ENCODE peak calls at places on chromosomes 12 and 14, in seven cellular contexts. Y is RWPE2, X is ovary, C is stomach, F is lower lobe of right lung, M is thoracic aorta, E is PC-3. R is an unnamed sample. For H3K27me3, the result is how much of the 10 kb centered on the place peaks cover.

GRCh38 chr12:6347367-6348338 is 5.8 kb upstream of the TNFRSF1A start:
- DNase-seq in Y (no peak), E (no peak), X (peak), F (no peak), C (peak), M (peak), R (no peak)

GRCh38 chr14:60311417-60311816 is 62.4 kb downstream of the PPM1A start:
- DNase-seq in Y (no peak), X (no peak), F (no peak), C (no peak), M (no peak), E (peak), R (no peak)

GRCh38 chr14:29896354-29896768 is 31.3 kb downstream of the PRKD1 start:
- DNase-seq in M (no peak), Y (no peak), E (peak), C (no peak), X (no peak), F (no peak), R (no peak)

GRCh38 chr12:95218852-95219171 is 1.2 kb downstream of the VEZT start:
- DNase-seq in F (no peak), C (no peak), X (no peak), E (peak), Y (no peak), M (no peak), R (peak)

GRCh38 chr12:116759783-116760581 is 21.9 kb downstream of the RNFT2 start:
- DNase-seq in X (no peak), M (no peak), E (no peak), C (no peak), Y (no peak), F (no peak), R (peak)

GRCh38 chr12:17097674-17098073 is 491.7 kb upstream of the LMO3 start:
- DNase-seq in F (no peak), Y (peak), X (no peak), M (no peak), C (no peak), E (no peak), R (no peak)

GRCh38 chr12:75884465-75884985 is 147.1 kb downstream of the PHLDA1 start:
- DNase-seq in C (no peak), Y (no peak), F (no peak), X (no peak), E (no peak), M (no peak), R (no peak)

GRCh38 chr14:104977008-104977680 is 1.0 kb downstream of the AHNAK2 start:
- DNase-seq in C (no peak), M (no peak), F (peak), X (no peak), Y (peak), E (peak), R (no peak)

GRCh38 chr12:81333812-81334211 is 255.9 kb downstream of the ACSS3 start:
- DNase-seq in X (no peak), C (no peak), M (no peak), E (no peak), F (no peak), Y (no peak), R (no peak)

GRCh38 chr14:93538411-93538810 is 107.7 kb downstream of the UNC79 start:
- DNase-seq in C (no peak), M (no peak), Y (no peak), X (no peak), F (no peak), E (peak), R (no peak)

GRCh38 chr12:19082365-19082911 is 47.1 kb upstream of the PLEKHA5 start:
- DNase-seq in E (no peak), M (no peak), Y (no peak), C (no peak), X (no peak), F (no peak), R (no peak)

GRCh38 chr12:25249951-25250738 is 584 bp downstream of the KRAS start:
- DNase-seq in Y (no peak), X (peak), F (peak), M (no peak), E (no peak), C (peak), R (peak)

GRCh38 chr12:48997719-48998496 is 1.3 kb downstream of the DDN start:
- DNase-seq in E (peak), F (no peak), M (no peak), Y (no peak), C (peak), X (no peak), R (no peak)

GRCh38 chr14:35046751-35047536 is 872 bp downstream of the FAM177A1 start:
- DNase-seq in Y (peak), X (no peak), M (no peak), F (no peak), C (peak), E (peak), R (peak)

GRCh38 chr14:105365101-105365500 is 33.2 kb upstream of the TEX22 start:
- DNase-seq in F (no peak), X (no peak), C (no peak), M (no peak), Y (no peak), E (no peak), R (no peak)

GRCh38 chr14:38042356-38042755 is 165.3 kb upstream of the SSTR1 start:
- DNase-seq in M (no peak), X (no peak), C (no peak), F (no peak), Y (no peak), E (peak), R (no peak)

GRCh38 chr14:85414142-85414541 is 115.8 kb upstream of the FLRT2 start:
- DNase-seq in E (no peak), M (no peak), F (no peak), C (no peak), Y (no peak), X (no peak), R (no peak)

GRCh38 chr14:46964378-46964777 is 312.8 kb upstream of the RPL10L start:
- DNase-seq in M (no peak), X (no peak), C (no peak), E (no peak), F (no peak), Y (no peak), R (no peak)

GRCh38 chr14:93941293-93941910 is 14.3 kb downstream of the FAM181A start:
- DNase-seq in Y (no peak), C (no peak), E (peak), F (no peak), X (no peak), M (peak), R (no peak)

GRCh38 chr14:77985235-77985634 is 184.9 kb upstream of the NRXN3 start:
- DNase-seq in Y (no peak), M (no peak), E (no peak), F (no peak), X (no peak), C (no peak), R (no peak)

GRCh38 chr12:25083211-25083610 is 111.7 kb downstream of the DNAI7 start:
- DNase-seq in X (no peak), Y (no peak), F (no peak), M (no peak), C (no peak), E (no peak), R (no peak)

GRCh38 chr14:101087614-101088394 is 184.3 kb upstream of the RTL1 start:
- DNase-seq in X (no peak), E (no peak), F (no peak), Y (no peak), M (no peak), C (peak), R (no peak)
- TF ChIP-seq CTCF in X (no peak), E (no peak), F (no peak), Y (no peak), M (no peak), C (no peak), R (no peak)

GRCh38 chr12:1083888-1084262 is 92.9 kb downstream of the ERC1 start:
- DNase-seq in E (peak), M (peak), F (no peak), X (no peak), C (no peak), Y (no peak), R (no peak)

GRCh38 chr12:1078002-1078401 is 87.0 kb downstream of the ERC1 start:
- DNase-seq in Y (no peak), E (no peak), F (no peak), X (no peak), M (no peak), C (no peak), R (no peak)

GRCh38 chr12:1080520-1081223 is 89.6 kb downstream of the ERC1 start:
- DNase-seq in M (no peak), C (no peak), X (no peak), F (no peak), E (no peak), Y (no peak), R (no peak)

GRCh38 chr12:1083086-1083887 is 92.3 kb downstream of the ERC1 start:
- DNase-seq in M (no peak), C (no peak), Y (no peak), E (no peak), F (no peak), X (no peak), R (no peak)
- H3K27ac ChIP-seq in M (peak), C (peak), Y (peak), E (no peak), F (no peak), X (no peak), R (no peak)

DNA sequence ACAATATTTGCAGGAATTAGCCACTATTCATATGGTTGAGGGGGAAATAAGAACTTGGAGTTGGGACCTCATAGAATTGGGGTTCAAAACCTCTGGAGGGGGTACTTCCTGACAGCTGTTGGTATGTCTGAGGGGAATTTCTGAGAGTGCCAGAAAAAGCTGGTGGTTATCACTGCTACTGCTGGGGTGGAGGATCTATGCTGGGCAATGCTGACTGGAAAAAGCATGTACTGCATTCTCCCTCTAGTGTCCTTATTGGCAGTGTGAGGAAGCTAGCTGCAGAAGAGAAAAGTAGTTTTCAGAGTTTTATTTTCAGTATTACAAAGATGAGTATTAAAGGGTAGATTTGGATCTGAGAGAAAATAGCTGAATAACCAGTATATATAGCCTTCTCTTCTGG is 88.8 kb downstream of the FUT8 start:
- DNase-seq in F (no peak), X (no peak), M (no peak), E (no peak), Y (no peak), C (no peak), R (no peak)
- H3K27me3 ChIP-seq in F (under half), X (under half), M (under half), E (under half), Y (under half), C (under half), R (under half)

GRCh38 chr14:103729496-103730448 is 14.2 kb downstream of the ZFYVE21 start:
- DNase-seq in M (no peak), C (no peak), F (peak), X (no peak), E (no peak), Y (peak), R (no peak)

GRCh38 chr14:103728721-103729120 is 13.1 kb downstream of the ZFYVE21 start:
- DNase-seq in X (no peak), F (no peak), E (no peak), Y (no peak), C (peak), M (no peak), R (no peak)

GRCh38 chr14:103731481-103731880 is 15.9 kb downstream of the ZFYVE21 start:
- DNase-seq in X (no peak), C (no peak), F (peak), Y (no peak), E (no peak), M (no peak), R (no peak)

GRCh38 chr14:103731916-103732867 is 16.6 kb downstream of the ZFYVE21 start:
- DNase-seq in M (no peak), E (no peak), C (no peak), X (no peak), F (peak), Y (no peak), R (no peak)

DNA sequence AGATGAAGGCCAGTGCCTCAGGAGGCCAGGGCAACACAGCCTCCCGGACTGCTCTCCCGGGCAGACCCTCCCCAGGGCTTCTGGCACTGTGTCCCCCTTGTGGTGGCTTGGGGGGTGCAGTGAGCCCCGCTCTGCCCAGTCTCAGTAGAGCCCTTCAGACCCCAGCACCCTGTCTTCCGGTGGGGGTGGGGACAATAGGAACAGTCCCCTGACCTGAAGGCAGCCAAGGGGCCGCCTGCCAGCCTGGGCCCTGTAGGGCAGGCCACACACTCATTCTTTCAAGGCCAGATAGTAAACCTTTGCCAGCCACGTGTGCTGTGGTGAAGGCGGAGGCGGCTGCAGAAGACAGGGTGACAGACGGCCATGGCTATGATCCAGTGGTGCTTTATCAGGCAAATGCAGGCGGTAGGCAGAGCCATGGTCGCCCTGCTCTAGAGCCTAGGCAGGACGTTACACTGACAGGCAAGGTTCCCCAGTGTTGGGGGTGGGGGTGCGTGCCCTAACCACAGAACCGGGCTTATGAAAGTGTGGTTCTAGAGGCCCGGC is 15.0 kb downstream of the ZFYVE21 start:
- DNase-seq in C (peak), Y (no peak), E (no peak), F (peak), X (peak), M (no peak), R (no peak)
- TF ChIP-seq CTCF in C (no peak), Y (no peak), E (no peak), F (no peak), X (no peak), M (no peak), R (no peak)

DNA sequence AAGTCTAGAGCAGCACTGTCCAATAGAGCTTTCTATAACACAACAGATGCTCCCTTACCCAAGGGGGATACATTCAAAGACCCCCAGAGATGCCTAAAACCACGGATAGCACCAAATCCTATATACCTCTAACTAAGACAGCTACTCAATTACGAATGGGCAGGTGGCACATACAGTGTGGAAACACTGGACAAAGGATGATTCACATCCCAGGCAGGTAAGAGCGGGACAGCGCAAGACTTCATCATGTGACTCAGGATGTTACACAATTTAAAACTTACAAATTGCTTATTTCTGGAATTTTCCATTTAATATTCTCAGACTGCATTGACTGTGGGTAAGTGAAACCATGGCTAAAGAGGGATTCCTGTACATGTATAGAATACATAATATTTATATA is 5.5 kb upstream of the HCFC2 start:
- DNase-seq in X (no peak), E (peak), F (no peak), Y (no peak), C (no peak), M (no peak), R (no peak)
- H3K27ac ChIP-seq in X (no peak), E (no peak), F (no peak), Y (peak), C (no peak), M (no peak), R (no peak)

GRCh38 chr12:65769880-65770279 is 54.4 kb upstream of the HMGA2 start:
- DNase-seq in Y (no peak), F (no peak), M (no peak), X (no peak), E (no peak), C (no peak), R (no peak)

GRCh38 chr12:65759735-65760134 is 64.5 kb upstream of the HMGA2 start:
- DNase-seq in F (no peak), Y (no peak), C (no peak), X (no peak), E (no peak), M (no peak), R (no peak)

GRCh38 chr12:65765436-65765813 is 58.9 kb upstream of the HMGA2 start:
- DNase-seq in Y (no peak), C (no peak), E (peak), M (no peak), F (no peak), X (no peak), R (no peak)

GRCh38 chr12:65761301-65761700 is 63.0 kb upstream of the HMGA2 start:
- DNase-seq in X (no peak), C (no peak), F (no peak), Y (no peak), E (no peak), M (no peak), R (no peak)

GRCh38 chr12:65764325-65764724 is 60.0 kb upstream of the HMGA2 start:
- DNase-seq in C (no peak), X (no peak), E (no peak), Y (no peak), F (no peak), M (no peak), R (no peak)
- H3K27me3 ChIP-seq in C (under half), X (under half), E (under half), Y (under half), F (under half), M (under half), R (under half)

GRCh38 chr14:55026793-55027560 is at the start of the genes SOCS4 and WDHD1:
- DNase-seq in C (peak), M (peak), X (peak), E (peak), Y (peak), F (peak), R (peak)
- TF ChIP-seq CTCF in C (no peak), M (no peak), X (peak), E (peak), Y (peak), F (peak), R (peak)

GRCh38 chr12:88383405-88383804 is 196.9 kb downstream of the KITLG start:
- DNase-seq in X (no peak), F (no peak), M (no peak), C (no peak), E (no peak), Y (no peak), R (no peak)
- H3K27ac ChIP-seq in X (no peak), F (no peak), M (no peak), C (no peak), E (no peak), Y (no peak), R (no peak)